ENCODE peak calls at places on chromosomes 11 and 22, in nine cellular contexts. One of them, this sample, is unnamed.

GRCh38 chr22:23856721-23857605 is 712 bp upstream of the SLC2A11 start:
- DNase-seq in cardiac muscle cell: peak
- DNase-seq in heart right ventricle: peak
- DNase-seq in cardiac fibroblast: peak
- DNase-seq in bronchial epithelial cell: peak
- DNase-seq in brain microvascular endothelial cell: no peak
- DNase-seq in osteocyte: no peak
- DNase-seq in retinal pigment epithelial cell: no peak
- DNase-seq in epithelial cell of esophagus: peak
- DNase-seq in this sample: peak

GRCh38 chr11:57567210-57567511 is 311 bp downstream of the UBE2L6 start:
- DNase-seq in cardiac muscle cell: no peak
- DNase-seq in heart right ventricle: peak
- DNase-seq in cardiac fibroblast: peak
- DNase-seq in bronchial epithelial cell: no peak
- DNase-seq in brain microvascular endothelial cell: peak
- DNase-seq in osteocyte: no peak
- DNase-seq in retinal pigment epithelial cell: no peak
- DNase-seq in epithelial cell of esophagus: no peak
- DNase-seq in this sample: peak

GRCh38 chr11:129790131-129790530 is 25.5 kb upstream of the TMEM45B start:
- DNase-seq in cardiac muscle cell: no peak
- DNase-seq in heart right ventricle: no peak
- DNase-seq in cardiac fibroblast: no peak
- DNase-seq in bronchial epithelial cell: no peak
- DNase-seq in brain microvascular endothelial cell: no peak
- DNase-seq in osteocyte: no peak
- DNase-seq in retinal pigment epithelial cell: no peak
- DNase-seq in epithelial cell of esophagus: no peak
- DNase-seq in this sample: no peak

GRCh38 chr11:66889974-66890373 is 33.1 kb downstream of the LRFN4 start:
- DNase-seq in cardiac muscle cell: peak
- DNase-seq in heart right ventricle: no peak
- DNase-seq in cardiac fibroblast: no peak
- DNase-seq in bronchial epithelial cell: no peak
- DNase-seq in brain microvascular endothelial cell: no peak
- DNase-seq in osteocyte: no peak
- DNase-seq in retinal pigment epithelial cell: no peak
- DNase-seq in epithelial cell of esophagus: no peak
- DNase-seq in this sample: no peak

GRCh38 chr22:44025171-44026065 is 1.3 kb downstream of the PARVB start:
- DNase-seq in cardiac muscle cell: no peak
- DNase-seq in heart right ventricle: no peak
- DNase-seq in cardiac fibroblast: no peak
- DNase-seq in bronchial epithelial cell: no peak
- DNase-seq in brain microvascular endothelial cell: no peak
- DNase-seq in osteocyte: no peak
- DNase-seq in retinal pigment epithelial cell: no peak
- DNase-seq in epithelial cell of esophagus: no peak
- DNase-seq in this sample: peak

GRCh38 chr11:83510530-83511449 is 224.6 kb upstream of the CCDC90B start:
- DNase-seq in cardiac muscle cell: no peak
- DNase-seq in heart right ventricle: no peak
- DNase-seq in cardiac fibroblast: no peak
- DNase-seq in bronchial epithelial cell: peak
- DNase-seq in brain microvascular endothelial cell: no peak
- DNase-seq in osteocyte: no peak
- DNase-seq in retinal pigment epithelial cell: no peak
- DNase-seq in epithelial cell of esophagus: no peak
- DNase-seq in this sample: no peak

GRCh38 chr11:107545101-107545514 is 20.4 kb downstream of the ALKBH8 start:
- DNase-seq in cardiac muscle cell: peak
- DNase-seq in heart right ventricle: no peak
- DNase-seq in cardiac fibroblast: peak
- DNase-seq in bronchial epithelial cell: peak
- DNase-seq in brain microvascular endothelial cell: peak
- DNase-seq in osteocyte: no peak
- DNase-seq in retinal pigment epithelial cell: peak
- DNase-seq in epithelial cell of esophagus: peak
- DNase-seq in this sample: no peak

GRCh38 chr22:31944700-31945477 is 554 bp downstream of the YWHAH start:
- DNase-seq in cardiac muscle cell: peak
- DNase-seq in heart right ventricle: peak
- DNase-seq in cardiac fibroblast: no peak
- DNase-seq in bronchial epithelial cell: no peak
- DNase-seq in brain microvascular endothelial cell: no peak
- DNase-seq in osteocyte: peak
- DNase-seq in retinal pigment epithelial cell: no peak
- DNase-seq in epithelial cell of esophagus: no peak
- DNase-seq in this sample: no peak

GRCh38 chr11:121451982-121452608 is at the start of gene SORL1:
- DNase-seq in cardiac muscle cell: peak
- DNase-seq in heart right ventricle: peak
- DNase-seq in cardiac fibroblast: peak
- DNase-seq in bronchial epithelial cell: peak
- DNase-seq in brain microvascular endothelial cell: no peak
- DNase-seq in osteocyte: no peak
- DNase-seq in retinal pigment epithelial cell: no peak
- DNase-seq in epithelial cell of esophagus: peak
- DNase-seq in this sample: peak
- TF ChIP-seq CTCF in cardiac muscle cell: peak
- TF ChIP-seq CTCF in heart right ventricle: peak
- TF ChIP-seq CTCF in cardiac fibroblast: peak
- TF ChIP-seq CTCF in bronchial epithelial cell: peak
- TF ChIP-seq CTCF in brain microvascular endothelial cell: peak
- TF ChIP-seq CTCF in osteocyte: peak
- TF ChIP-seq CTCF in retinal pigment epithelial cell: peak
- TF ChIP-seq CTCF in epithelial cell of esophagus: peak
- TF ChIP-seq CTCF in this sample: peak

GRCh38 chr11:10412266-10412665 is 42.8 kb upstream of the AMPD3 start:
- DNase-seq in cardiac muscle cell: no peak
- DNase-seq in heart right ventricle: no peak
- DNase-seq in cardiac fibroblast: no peak
- DNase-seq in bronchial epithelial cell: peak
- DNase-seq in brain microvascular endothelial cell: no peak
- DNase-seq in osteocyte: no peak
- DNase-seq in retinal pigment epithelial cell: no peak
- DNase-seq in epithelial cell of esophagus: peak
- DNase-seq in this sample: no peak

GRCh38 chr11:10414181-10414580 is 40.9 kb upstream of the AMPD3 start:
- DNase-seq in cardiac muscle cell: peak
- DNase-seq in heart right ventricle: no peak
- DNase-seq in cardiac fibroblast: no peak
- DNase-seq in bronchial epithelial cell: no peak
- DNase-seq in brain microvascular endothelial cell: no peak
- DNase-seq in osteocyte: no peak
- DNase-seq in retinal pigment epithelial cell: no peak
- DNase-seq in epithelial cell of esophagus: no peak
- DNase-seq in this sample: no peak

GRCh38 chr11:10414659-10415058 is 40.4 kb upstream of the AMPD3 start:
- DNase-seq in cardiac muscle cell: peak
- DNase-seq in heart right ventricle: peak
- DNase-seq in cardiac fibroblast: peak
- DNase-seq in bronchial epithelial cell: no peak
- DNase-seq in brain microvascular endothelial cell: no peak
- DNase-seq in osteocyte: no peak
- DNase-seq in retinal pigment epithelial cell: no peak
- DNase-seq in epithelial cell of esophagus: no peak
- DNase-seq in this sample: no peak

GRCh38 chr11:10410844-10411200 is 44.2 kb upstream of the AMPD3 start:
- DNase-seq in cardiac muscle cell: peak
- DNase-seq in heart right ventricle: no peak
- DNase-seq in cardiac fibroblast: no peak
- DNase-seq in bronchial epithelial cell: no peak
- DNase-seq in brain microvascular endothelial cell: no peak
- DNase-seq in osteocyte: no peak
- DNase-seq in retinal pigment epithelial cell: no peak
- DNase-seq in epithelial cell of esophagus: no peak
- DNase-seq in this sample: no peak

DNA sequence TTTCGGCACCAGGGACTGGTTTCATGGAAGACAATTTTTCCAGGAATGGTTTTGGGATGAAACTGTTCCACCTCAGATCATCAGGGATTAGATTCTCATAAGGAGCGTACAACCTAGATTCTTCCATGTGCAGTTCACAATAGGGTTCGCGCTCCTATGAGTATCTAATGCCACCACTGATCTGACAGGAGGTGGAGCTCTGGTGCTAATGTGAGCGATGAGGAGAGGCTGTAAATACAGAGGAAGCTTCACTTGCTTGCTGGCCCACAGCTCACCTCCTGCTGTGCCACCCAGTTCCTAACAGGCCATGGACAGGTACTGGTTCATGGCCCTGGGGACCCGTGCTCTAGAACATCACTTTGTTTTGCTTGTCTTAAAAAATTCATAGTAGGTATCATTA is 41.8 kb upstream of the AMPD3 start:
- DNase-seq in cardiac muscle cell: peak
- DNase-seq in heart right ventricle: peak
- DNase-seq in cardiac fibroblast: peak
- DNase-seq in bronchial epithelial cell: peak
- DNase-seq in brain microvascular endothelial cell: peak
- DNase-seq in osteocyte: no peak
- DNase-seq in retinal pigment epithelial cell: no peak
- DNase-seq in epithelial cell of esophagus: peak
- DNase-seq in this sample: no peak
- TF ChIP-seq CTCF in cardiac muscle cell: peak
- TF ChIP-seq CTCF in heart right ventricle: peak
- TF ChIP-seq CTCF in cardiac fibroblast: peak
- TF ChIP-seq CTCF in bronchial epithelial cell: no peak
- TF ChIP-seq CTCF in brain microvascular endothelial cell: peak
- TF ChIP-seq CTCF in osteocyte: peak
- TF ChIP-seq CTCF in retinal pigment epithelial cell: peak
- TF ChIP-seq CTCF in epithelial cell of esophagus: no peak
- TF ChIP-seq CTCF in this sample: peak

GRCh38 chr11:8092587-8093424 is 11.8 kb downstream of the TUB start:
- DNase-seq in cardiac muscle cell: peak
- DNase-seq in heart right ventricle: peak
- DNase-seq in cardiac fibroblast: peak
- DNase-seq in bronchial epithelial cell: peak
- DNase-seq in brain microvascular endothelial cell: peak
- DNase-seq in osteocyte: no peak
- DNase-seq in retinal pigment epithelial cell: no peak
- DNase-seq in epithelial cell of esophagus: peak
- DNase-seq in this sample: peak

GRCh38 chr11:8091671-8092070 is 10.7 kb downstream of the TUB start:
- DNase-seq in cardiac muscle cell: no peak
- DNase-seq in heart right ventricle: no peak
- DNase-seq in cardiac fibroblast: no peak
- DNase-seq in bronchial epithelial cell: no peak
- DNase-seq in brain microvascular endothelial cell: no peak
- DNase-seq in osteocyte: no peak
- DNase-seq in retinal pigment epithelial cell: no peak
- DNase-seq in epithelial cell of esophagus: no peak
- DNase-seq in this sample: peak

GRCh38 chr11:8089791-8090510 is 8.9 kb downstream of the TUB start:
- DNase-seq in cardiac muscle cell: no peak
- DNase-seq in heart right ventricle: no peak
- DNase-seq in cardiac fibroblast: no peak
- DNase-seq in bronchial epithelial cell: peak
- DNase-seq in brain microvascular endothelial cell: no peak
- DNase-seq in osteocyte: no peak
- DNase-seq in retinal pigment epithelial cell: no peak
- DNase-seq in epithelial cell of esophagus: peak
- DNase-seq in this sample: peak

GRCh38 chr11:8087756-8088155 is 6.7 kb downstream of the TUB start:
- DNase-seq in cardiac muscle cell: no peak
- DNase-seq in heart right ventricle: no peak
- DNase-seq in cardiac fibroblast: no peak
- DNase-seq in bronchial epithelial cell: no peak
- DNase-seq in brain microvascular endothelial cell: no peak
- DNase-seq in osteocyte: no peak
- DNase-seq in retinal pigment epithelial cell: no peak
- DNase-seq in epithelial cell of esophagus: no peak
- DNase-seq in this sample: no peak

GRCh38 chr11:8090756-8091155 is 9.7 kb downstream of the TUB start:
- DNase-seq in cardiac muscle cell: peak
- DNase-seq in heart right ventricle: no peak
- DNase-seq in cardiac fibroblast: peak
- DNase-seq in bronchial epithelial cell: no peak
- DNase-seq in brain microvascular endothelial cell: peak
- DNase-seq in osteocyte: no peak
- DNase-seq in retinal pigment epithelial cell: no peak
- DNase-seq in epithelial cell of esophagus: peak
- DNase-seq in this sample: peak
- TF ChIP-seq CTCF in cardiac muscle cell: peak
- TF ChIP-seq CTCF in heart right ventricle: peak
- TF ChIP-seq CTCF in cardiac fibroblast: peak
- TF ChIP-seq CTCF in bronchial epithelial cell: peak
- TF ChIP-seq CTCF in brain microvascular endothelial cell: peak
- TF ChIP-seq CTCF in osteocyte: peak
- TF ChIP-seq CTCF in retinal pigment epithelial cell: peak
- TF ChIP-seq CTCF in epithelial cell of esophagus: peak
- TF ChIP-seq CTCF in this sample: peak

GRCh38 chr11:128595221-128595620 is 7.9 kb upstream of the ETS1 start:
- DNase-seq in cardiac muscle cell: peak
- DNase-seq in heart right ventricle: no peak
- DNase-seq in cardiac fibroblast: no peak
- DNase-seq in bronchial epithelial cell: no peak
- DNase-seq in brain microvascular endothelial cell: no peak
- DNase-seq in osteocyte: no peak
- DNase-seq in retinal pigment epithelial cell: no peak
- DNase-seq in epithelial cell of esophagus: no peak
- DNase-seq in this sample: no peak

GRCh38 chr11:128595775-128596174 is 8.4 kb upstream of the ETS1 start:
- DNase-seq in cardiac muscle cell: no peak
- DNase-seq in heart right ventricle: no peak
- DNase-seq in cardiac fibroblast: no peak
- DNase-seq in bronchial epithelial cell: no peak
- DNase-seq in brain microvascular endothelial cell: no peak
- DNase-seq in osteocyte: no peak
- DNase-seq in retinal pigment epithelial cell: no peak
- DNase-seq in epithelial cell of esophagus: no peak
- DNase-seq in this sample: no peak

GRCh38 chr11:128594246-128594645 is 6.9 kb upstream of the ETS1 start:
- DNase-seq in cardiac muscle cell: no peak
- DNase-seq in heart right ventricle: no peak
- DNase-seq in cardiac fibroblast: no peak
- DNase-seq in bronchial epithelial cell: no peak
- DNase-seq in brain microvascular endothelial cell: no peak
- DNase-seq in osteocyte: no peak
- DNase-seq in retinal pigment epithelial cell: no peak
- DNase-seq in epithelial cell of esophagus: no peak
- DNase-seq in this sample: no peak

GRCh38 chr11:128592454-128592853 is 5.1 kb upstream of the ETS1 start:
- DNase-seq in cardiac muscle cell: no peak
- DNase-seq in heart right ventricle: no peak
- DNase-seq in cardiac fibroblast: no peak
- DNase-seq in bronchial epithelial cell: no peak
- DNase-seq in brain microvascular endothelial cell: no peak
- DNase-seq in osteocyte: no peak
- DNase-seq in retinal pigment epithelial cell: no peak
- DNase-seq in epithelial cell of esophagus: no peak
- DNase-seq in this sample: no peak

DNA sequence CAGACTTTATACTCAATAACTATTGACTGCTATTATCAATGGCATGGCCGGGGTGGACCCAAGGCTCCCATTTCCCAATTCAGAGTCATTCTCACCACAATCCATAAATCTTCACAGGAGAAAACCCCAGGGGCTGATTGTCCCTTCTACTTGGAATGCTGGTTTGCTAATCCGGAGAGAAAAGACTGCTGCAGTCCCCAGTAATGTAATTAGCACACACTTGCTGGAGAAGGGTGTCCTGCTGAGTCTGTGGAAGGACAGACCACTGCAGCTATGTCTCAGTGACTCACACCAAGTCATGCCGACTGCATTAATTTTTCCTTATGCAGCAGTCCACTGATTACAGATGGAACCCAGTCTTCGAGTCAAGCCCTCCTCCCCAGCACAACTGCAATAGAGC is 5.9 kb upstream of the ETS1 start:
- DNase-seq in cardiac muscle cell: no peak
- DNase-seq in heart right ventricle: no peak
- DNase-seq in cardiac fibroblast: peak
- DNase-seq in bronchial epithelial cell: peak
- DNase-seq in brain microvascular endothelial cell: peak
- DNase-seq in osteocyte: no peak
- DNase-seq in retinal pigment epithelial cell: peak
- DNase-seq in epithelial cell of esophagus: peak
- DNase-seq in this sample: no peak
- TF ChIP-seq CTCF in cardiac muscle cell: no peak
- TF ChIP-seq CTCF in heart right ventricle: no peak
- TF ChIP-seq CTCF in cardiac fibroblast: no peak
- TF ChIP-seq CTCF in bronchial epithelial cell: no peak
- TF ChIP-seq CTCF in brain microvascular endothelial cell: no peak
- TF ChIP-seq CTCF in osteocyte: no peak
- TF ChIP-seq CTCF in retinal pigment epithelial cell: no peak
- TF ChIP-seq CTCF in epithelial cell of esophagus: no peak
- TF ChIP-seq CTCF in this sample: no peak